ENCODE peak calls at places on chromosomes 7 and 10, in eight cellular contexts. T is psoas muscle, H is AG04450, Q is keratinocyte, M is H1, G is AG10803, R is PC-3, V is SK-N-SH. L is an unnamed sample.

GRCh38 chr7:147535619-147536200 is 1054.9 kb upstream of the C7orf33 start:
- DNase-seq in R (peak; percentile 47), Q (no peak), G (peak; percentile 73), T (no peak), H (peak; percentile 7), V (no peak), M (no peak), L (peak; percentile 16)

GRCh38 chr10:29687411-29688160 is 52.8 kb upstream of the SVIL start:
- DNase-seq in G (peak; percentile 6), M (no peak), T (no peak), R (no peak), H (no peak), V (no peak), Q (no peak), L (peak; percentile 35)

GRCh38 chr10:35517431-35518181 is 87.5 kb upstream of the GJD4 start:
- DNase-seq in Q (no peak), T (no peak), G (peak; percentile 42), H (no peak), V (no peak), R (peak; percentile 34), M (no peak), L (peak; percentile 41)

GRCh38 chr7:135578569-135578968 is 20.9 kb downstream of the NUP205 start:
- DNase-seq in H (no peak), Q (no peak), M (no peak), V (no peak), T (no peak), R (no peak), G (no peak), L (no peak)

GRCh38 chr10:124291009-124291671 is 127.6 kb downstream of the OAT start:
- DNase-seq in R (no peak), M (no peak), V (no peak), G (no peak), H (no peak), T (peak; percentile 46), Q (no peak), L (peak; percentile 74)

GRCh38 chr7:157815061-157816022 is 478.5 kb downstream of the DNAJB6 start:
- DNase-seq in H (no peak), T (no peak), M (no peak), R (no peak), V (no peak), Q (no peak), G (no peak), L (no peak)

GRCh38 chr7:76182225-76182965 is 19.3 kb upstream of the SRRM3 start:
- DNase-seq in Q (no peak), V (no peak), G (no peak), H (no peak), R (no peak), M (no peak), T (no peak), L (no peak)

GRCh38 chr7:98877692-98878364 is 504 bp upstream of the TRRAP start:
- DNase-seq in M (no peak), V (peak; percentile 24), R (no peak), H (no peak), T (no peak), Q (no peak), G (no peak), L (no peak)

GRCh38 chr7:122485841-122486240 is 181.3 kb upstream of the FEZF1 start:
- DNase-seq in R (no peak), Q (no peak), G (peak; percentile 62), H (no peak), T (no peak), V (no peak), M (no peak), L (peak; percentile 78)

GRCh38 chr10:75276029-75276872 is 40.5 kb upstream of the COMTD1 start:
- DNase-seq in H (no peak), G (no peak), M (no peak), R (no peak), T (no peak), V (no peak), Q (no peak), L (no peak)

GRCh38 chr7:70474639-70475234 is 657.2 kb upstream of the GALNT17 start:
- DNase-seq in V (peak; percentile 58), R (no peak), G (no peak), M (no peak), Q (no peak), H (no peak), T (no peak), L (no peak)

GRCh38 chr7:20331231-20331880 is 656 bp downstream of the ITGB8 start:
- DNase-seq in Q (no peak), H (no peak), R (peak; percentile 42), M (no peak), T (peak; percentile 40), G (peak; percentile 21), V (peak; percentile 76), L (no peak)

GRCh38 chr7:7583731-7584130 is 17.0 kb downstream of the MIOS start:
- DNase-seq in T (no peak), V (no peak), M (no peak), H (no peak), Q (no peak), G (no peak), R (no peak), L (no peak)

GRCh38 chr10:113960617-113961260 is 82.9 kb upstream of the ADRB1 start:
- DNase-seq in R (peak; percentile 2), H (no peak), V (no peak), M (peak; percentile 10), G (no peak), Q (no peak), T (no peak), L (no peak)

GRCh38 chr10:132577350-132578005 is 39.9 kb downstream of the INPP5A start:
- DNase-seq in G (no peak), R (peak; percentile 9), M (no peak), Q (no peak), T (no peak), V (peak; percentile 59), H (no peak), L (peak; percentile 22)

GRCh38 chr10:49611166-49611814 is 1.2 kb downstream of the SLC18A3 start:
- DNase-seq in G (no peak), Q (no peak), M (no peak), T (no peak), V (no peak), H (no peak), R (no peak), L (no peak)

GRCh38 chr7:12646139-12646538 is 41.3 kb upstream of the ARL4A start:
- DNase-seq in V (no peak), T (no peak), G (peak; percentile 54), R (no peak), M (peak; percentile 17), H (no peak), Q (no peak), L (peak; percentile 48)

GRCh38 chr7:34138483-34138882 is 233.1 kb downstream of the BMPER start:
- DNase-seq in R (no peak), Q (no peak), H (no peak), T (no peak), V (no peak), M (no peak), G (no peak), L (no peak)

GRCh38 chr7:138027100-138027499 is 25.2 kb upstream of the CREB3L2 start:
- DNase-seq in V (no peak), Q (no peak), H (no peak), G (no peak), T (no peak), M (no peak), R (no peak), L (no peak)
- H3K4me3 ChIP-seq in V (no peak overlapping the region), Q (no peak overlapping the region), H (no peak overlapping the region), G (no peak overlapping the region), T (no peak overlapping the region), M (no peak overlapping the region), R (no peak overlapping the region), L (no peak overlapping the region)

DNA sequence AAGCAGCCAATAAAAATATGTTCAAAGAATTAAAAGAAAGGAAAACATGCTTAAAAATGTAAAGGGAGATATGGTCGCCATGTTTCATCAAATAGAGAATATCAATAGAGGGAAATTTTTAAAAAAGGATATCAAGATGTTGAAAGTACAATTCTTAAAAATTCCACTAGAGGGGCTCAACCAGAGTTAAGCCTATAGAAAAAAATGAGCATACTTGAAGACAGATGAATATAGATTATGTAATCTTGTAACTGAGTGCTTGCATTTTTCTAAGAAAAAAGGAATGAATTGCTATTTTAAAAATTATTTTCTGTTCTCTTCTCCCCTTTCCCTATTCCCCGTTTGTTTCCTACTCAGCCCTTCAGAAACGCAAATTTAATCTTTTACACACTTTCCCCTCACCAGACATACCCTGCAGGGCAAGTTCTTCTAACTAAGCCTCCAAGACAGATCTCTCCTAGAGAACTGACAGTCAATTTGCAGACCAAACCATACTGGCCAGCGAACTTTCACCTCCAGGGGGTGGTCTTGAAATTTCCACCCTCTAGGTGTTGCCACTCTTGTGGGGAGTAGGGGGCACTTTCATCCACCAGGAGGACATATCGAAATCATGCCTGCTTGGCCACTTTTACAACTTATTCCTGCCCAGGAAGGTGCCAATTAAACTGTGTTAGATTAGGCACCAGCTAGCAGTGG is 67.7 kb downstream of the NSUN6 start:
- DNase-seq in Q (no peak), V (no peak), H (no peak), T (no peak), R (peak; percentile 25), G (no peak), M (no peak), L (peak; percentile 20)
- TF ChIP-seq CTCF in Q (no peak), V (peak; percentile 44), H (peak; percentile 32), T (no peak), R (peak; percentile 46), G (no peak), M (peak; percentile 28), L (peak; percentile 25)

DNA sequence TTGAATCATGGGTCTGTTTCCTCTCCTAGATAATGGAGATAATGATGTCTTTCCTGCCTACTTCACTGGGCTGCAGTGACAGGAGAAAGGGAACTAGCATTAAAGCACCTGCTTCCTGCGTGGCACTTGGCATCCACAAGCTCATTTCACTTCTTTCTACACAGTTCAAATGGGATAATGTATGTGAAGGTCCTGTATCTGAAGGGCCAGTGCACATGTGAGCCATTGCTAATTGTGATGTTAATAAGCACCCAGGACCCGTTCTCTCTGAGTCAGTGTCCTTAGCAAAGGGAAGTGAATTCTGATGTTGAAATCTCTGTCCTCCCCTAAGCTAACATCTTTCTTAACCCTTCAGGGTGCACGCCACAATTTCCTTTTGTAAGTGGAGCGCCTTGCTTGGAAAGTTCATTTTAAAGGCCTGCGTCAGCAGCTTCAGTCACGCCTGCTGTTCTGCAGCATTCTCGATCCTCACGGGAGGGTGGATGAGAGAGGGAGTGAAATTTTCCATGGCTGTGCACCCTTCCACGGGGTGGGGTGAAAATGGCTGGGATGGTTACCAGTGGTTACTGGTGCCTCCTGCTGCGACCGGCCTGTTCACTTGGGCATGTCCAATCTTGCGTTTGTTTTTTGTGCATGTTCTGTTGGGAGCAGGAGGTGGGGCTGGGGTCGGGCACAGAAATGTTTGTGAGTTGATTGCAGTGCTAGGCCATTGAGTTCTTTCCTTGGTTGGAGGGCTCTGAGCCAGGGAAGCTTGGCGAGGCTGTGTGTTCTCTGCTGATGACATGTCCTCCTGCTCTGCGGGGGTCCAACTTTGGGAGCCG is 59.2 kb downstream of the HK1 start:
- DNase-seq in M (no peak), R (no peak), G (peak; percentile 75), T (no peak), Q (no peak), V (peak; percentile 41), H (peak; percentile 34), L (peak; percentile 98)
- H3K4me3 ChIP-seq in M (no peak overlapping the region), R (no peak overlapping the region), G (no peak overlapping the region), T (no peak overlapping the region), Q (peak overlapping the region; percentile 0), V (no peak overlapping the region), H (no peak overlapping the region), L (no peak overlapping the region)

DNA sequence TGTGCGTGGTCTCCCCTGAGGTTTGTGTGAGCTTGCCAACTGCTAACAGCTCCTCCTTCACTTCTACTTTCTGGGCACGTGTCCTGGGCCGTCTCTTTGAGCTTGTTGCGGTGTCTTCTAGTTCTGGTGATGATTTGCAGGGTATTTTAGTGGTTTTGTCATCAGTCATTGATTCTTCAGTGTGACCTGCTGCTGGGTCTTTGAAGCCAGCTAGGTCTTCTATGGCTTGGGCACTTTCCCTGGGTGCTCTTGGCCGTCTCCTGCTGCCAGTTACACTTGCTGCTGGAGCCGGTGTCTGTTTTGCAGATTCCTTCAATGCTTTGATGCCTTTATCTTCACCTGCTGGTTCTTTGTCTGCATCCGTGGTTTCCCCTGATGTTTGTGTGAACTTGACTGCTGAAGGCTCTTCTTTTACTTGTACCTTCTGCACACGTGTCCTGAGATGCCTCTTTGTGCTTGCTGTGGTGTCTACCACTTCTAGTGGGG is 23.0 kb downstream of the MKI67 start:
- DNase-seq in T (no peak), H (no peak), Q (no peak), M (no peak), R (no peak), V (no peak), G (no peak), L (no peak)
- TF ChIP-seq CTCF in T (no peak), H (no peak), Q (no peak), M (no peak), R (no peak), V (no peak), G (no peak), L (no peak)